ENCODE peak calls at places on chromosomes 2 and 18, in ten cellular contexts. One of them, this sample, is unnamed. For H3K27me3, the result is how much of the 10 kb centered on the place peaks cover.

GRCh38 chr18:27964811-27965210 is 212.1 kb downstream of the CDH2 start:
- DNase-seq in heart left ventricle: no peak
- DNase-seq in left ventricle myocardium inferior: no peak
- DNase-seq in left lung: no peak
- DNase-seq in HCT116: no peak
- DNase-seq in adrenal gland: no peak
- DNase-seq in colonic mucosa: no peak
- DNase-seq in lower lobe of right lung: no peak
- DNase-seq in mesendoderm: peak
- DNase-seq in heart right ventricle: no peak
- DNase-seq in this sample: no peak

GRCh38 chr2:130319536-130319935 is 23.2 kb upstream of the IMP4 start:
- DNase-seq in mesendoderm: no peak
- DNase-seq in left ventricle myocardium inferior: no peak
- DNase-seq in heart right ventricle: no peak
- DNase-seq in colonic mucosa: no peak
- DNase-seq in adrenal gland: no peak
- DNase-seq in left lung: no peak
- DNase-seq in HCT116: no peak
- DNase-seq in lower lobe of right lung: no peak
- DNase-seq in heart left ventricle: no peak
- DNase-seq in this sample: no peak

GRCh38 chr2:24824966-24825882 is 32.0 kb downstream of the CENPO start:
- DNase-seq in colonic mucosa: peak
- DNase-seq in left ventricle myocardium inferior: no peak
- DNase-seq in heart right ventricle: no peak
- DNase-seq in left lung: no peak
- DNase-seq in mesendoderm: peak
- DNase-seq in heart left ventricle: no peak
- DNase-seq in lower lobe of right lung: no peak
- DNase-seq in HCT116: peak
- DNase-seq in adrenal gland: peak
- DNase-seq in this sample: peak

GRCh38 chr2:72415256-72415655 is 267.6 kb upstream of the CYP26B1 start:
- DNase-seq in left lung: no peak
- DNase-seq in HCT116: no peak
- DNase-seq in heart left ventricle: no peak
- DNase-seq in mesendoderm: no peak
- DNase-seq in adrenal gland: no peak
- DNase-seq in colonic mucosa: no peak
- DNase-seq in lower lobe of right lung: no peak
- DNase-seq in heart right ventricle: no peak
- DNase-seq in left ventricle myocardium inferior: no peak
- DNase-seq in this sample: no peak

GRCh38 chr2:166193446-166193845 is 65.6 kb upstream of the SCN1A start:
- DNase-seq in left lung: no peak
- DNase-seq in adrenal gland: no peak
- DNase-seq in heart right ventricle: no peak
- DNase-seq in heart left ventricle: no peak
- DNase-seq in HCT116: no peak
- DNase-seq in colonic mucosa: no peak
- DNase-seq in left ventricle myocardium inferior: no peak
- DNase-seq in mesendoderm: no peak
- DNase-seq in lower lobe of right lung: no peak
- DNase-seq in this sample: no peak

GRCh38 chr2:10433948-10434884 is 13.9 kb downstream of the ODC1 start:
- DNase-seq in lower lobe of right lung: no peak
- DNase-seq in HCT116: no peak
- DNase-seq in left ventricle myocardium inferior: no peak
- DNase-seq in adrenal gland: no peak
- DNase-seq in heart right ventricle: no peak
- DNase-seq in colonic mucosa: no peak
- DNase-seq in left lung: no peak
- DNase-seq in mesendoderm: peak
- DNase-seq in heart left ventricle: no peak
- DNase-seq in this sample: no peak

GRCh38 chr18:42758851-42759250 is 356.6 kb downstream of the RIT2 start:
- DNase-seq in mesendoderm: no peak
- DNase-seq in heart right ventricle: no peak
- DNase-seq in colonic mucosa: no peak
- DNase-seq in heart left ventricle: no peak
- DNase-seq in left ventricle myocardium inferior: no peak
- DNase-seq in lower lobe of right lung: no peak
- DNase-seq in adrenal gland: no peak
- DNase-seq in HCT116: no peak
- DNase-seq in left lung: no peak
- DNase-seq in this sample: no peak

GRCh38 chr18:6414118-6414722 is 491 bp downstream of the L3MBTL4 start:
- DNase-seq in lower lobe of right lung: peak
- DNase-seq in HCT116: no peak
- DNase-seq in adrenal gland: peak
- DNase-seq in mesendoderm: peak
- DNase-seq in heart left ventricle: peak
- DNase-seq in heart right ventricle: peak
- DNase-seq in colonic mucosa: peak
- DNase-seq in left ventricle myocardium inferior: peak
- DNase-seq in left lung: peak
- DNase-seq in this sample: peak

GRCh38 chr2:42810126-42810970 is 18.0 kb upstream of the HAAO start:
- DNase-seq in heart left ventricle: peak
- DNase-seq in mesendoderm: peak
- DNase-seq in adrenal gland: peak
- DNase-seq in HCT116: peak
- DNase-seq in heart right ventricle: peak
- DNase-seq in colonic mucosa: peak
- DNase-seq in left ventricle myocardium inferior: peak
- DNase-seq in left lung: peak
- DNase-seq in lower lobe of right lung: peak
- DNase-seq in this sample: peak

GRCh38 chr2:24730481-24730880 is 62.7 kb downstream of the PTRHD1 start:
- DNase-seq in adrenal gland: no peak
- DNase-seq in lower lobe of right lung: no peak
- DNase-seq in left lung: no peak
- DNase-seq in heart right ventricle: no peak
- DNase-seq in colonic mucosa: no peak
- DNase-seq in HCT116: no peak
- DNase-seq in left ventricle myocardium inferior: no peak
- DNase-seq in mesendoderm: no peak
- DNase-seq in heart left ventricle: no peak
- DNase-seq in this sample: no peak

GRCh38 chr2:18282026-18282425 is 278.4 kb downstream of the RDH14 start:
- DNase-seq in lower lobe of right lung: no peak
- DNase-seq in mesendoderm: peak
- DNase-seq in HCT116: no peak
- DNase-seq in heart left ventricle: no peak
- DNase-seq in colonic mucosa: no peak
- DNase-seq in left ventricle myocardium inferior: no peak
- DNase-seq in heart right ventricle: no peak
- DNase-seq in left lung: no peak
- DNase-seq in adrenal gland: no peak
- DNase-seq in this sample: no peak

GRCh38 chr2:18286897-18287296 is 273.6 kb downstream of the RDH14 start:
- DNase-seq in lower lobe of right lung: no peak
- DNase-seq in HCT116: no peak
- DNase-seq in heart right ventricle: no peak
- DNase-seq in colonic mucosa: no peak
- DNase-seq in adrenal gland: no peak
- DNase-seq in left ventricle myocardium inferior: no peak
- DNase-seq in left lung: no peak
- DNase-seq in heart left ventricle: no peak
- DNase-seq in mesendoderm: no peak
- DNase-seq in this sample: no peak

DNA sequence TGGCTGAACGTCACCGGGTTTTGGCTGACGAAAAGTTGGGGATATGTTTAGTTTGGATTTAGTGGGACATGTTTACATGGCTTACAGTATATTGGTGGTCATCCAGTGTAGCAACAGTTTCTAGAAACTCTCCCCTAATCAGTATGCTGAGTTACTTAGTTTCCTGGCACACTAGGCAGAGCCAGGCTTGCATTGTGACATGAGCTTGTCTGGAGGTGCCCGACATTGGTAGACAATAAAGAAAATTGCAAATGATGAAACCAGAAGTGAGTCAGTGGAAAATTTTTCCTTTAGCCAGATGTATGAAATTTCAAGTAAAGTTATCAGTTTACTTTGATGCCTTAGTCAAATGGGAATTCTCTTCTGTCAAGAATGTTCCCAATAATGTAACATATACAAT is 276.1 kb downstream of the RDH14 start:
- DNase-seq in heart right ventricle: no peak
- DNase-seq in left ventricle myocardium inferior: no peak
- DNase-seq in lower lobe of right lung: no peak
- DNase-seq in adrenal gland: no peak
- DNase-seq in mesendoderm: no peak
- DNase-seq in HCT116: no peak
- DNase-seq in heart left ventricle: no peak
- DNase-seq in colonic mucosa: no peak
- DNase-seq in left lung: no peak
- DNase-seq in this sample: no peak
- H3K4me3 ChIP-seq in heart right ventricle: no peak
- H3K4me3 ChIP-seq in left ventricle myocardium inferior: no peak
- H3K4me3 ChIP-seq in lower lobe of right lung: no peak
- H3K4me3 ChIP-seq in adrenal gland: no peak
- H3K4me3 ChIP-seq in mesendoderm: no peak
- H3K4me3 ChIP-seq in HCT116: no peak
- H3K4me3 ChIP-seq in heart left ventricle: no peak
- H3K4me3 ChIP-seq in colonic mucosa: no peak
- H3K4me3 ChIP-seq in left lung: no peak
- H3K4me3 ChIP-seq in this sample: no peak

GRCh38 chr2:111042261-111042660 is 78.5 kb upstream of the BCL2L11 start:
- DNase-seq in adrenal gland: no peak
- DNase-seq in mesendoderm: no peak
- DNase-seq in colonic mucosa: peak
- DNase-seq in left ventricle myocardium inferior: no peak
- DNase-seq in left lung: no peak
- DNase-seq in heart left ventricle: no peak
- DNase-seq in lower lobe of right lung: no peak
- DNase-seq in HCT116: no peak
- DNase-seq in heart right ventricle: no peak
- DNase-seq in this sample: no peak

GRCh38 chr2:111039984-111040383 is 80.7 kb upstream of the BCL2L11 start:
- DNase-seq in heart left ventricle: no peak
- DNase-seq in left lung: no peak
- DNase-seq in colonic mucosa: peak
- DNase-seq in lower lobe of right lung: no peak
- DNase-seq in heart right ventricle: no peak
- DNase-seq in mesendoderm: no peak
- DNase-seq in HCT116: no peak
- DNase-seq in adrenal gland: no peak
- DNase-seq in left ventricle myocardium inferior: no peak
- DNase-seq in this sample: peak

GRCh38 chr2:111044066-111044465 is 76.6 kb upstream of the BCL2L11 start:
- DNase-seq in left ventricle myocardium inferior: no peak
- DNase-seq in colonic mucosa: peak
- DNase-seq in adrenal gland: no peak
- DNase-seq in heart left ventricle: no peak
- DNase-seq in left lung: no peak
- DNase-seq in HCT116: no peak
- DNase-seq in mesendoderm: no peak
- DNase-seq in lower lobe of right lung: no peak
- DNase-seq in heart right ventricle: no peak
- DNase-seq in this sample: no peak

GRCh38 chr2:111042772-111043771 is 77.6 kb upstream of the BCL2L11 start:
- DNase-seq in heart left ventricle: no peak
- DNase-seq in mesendoderm: no peak
- DNase-seq in left lung: no peak
- DNase-seq in heart right ventricle: no peak
- DNase-seq in HCT116: no peak
- DNase-seq in left ventricle myocardium inferior: no peak
- DNase-seq in lower lobe of right lung: no peak
- DNase-seq in adrenal gland: no peak
- DNase-seq in colonic mucosa: peak
- DNase-seq in this sample: no peak

GRCh38 chr2:111041398-111042202 is 79.1 kb upstream of the BCL2L11 start:
- DNase-seq in HCT116: no peak
- DNase-seq in heart right ventricle: no peak
- DNase-seq in left ventricle myocardium inferior: no peak
- DNase-seq in lower lobe of right lung: no peak
- DNase-seq in heart left ventricle: no peak
- DNase-seq in left lung: no peak
- DNase-seq in colonic mucosa: peak
- DNase-seq in mesendoderm: no peak
- DNase-seq in adrenal gland: no peak
- DNase-seq in this sample: no peak
- H3K27me3 ChIP-seq in HCT116: under half
- H3K27me3 ChIP-seq in heart right ventricle: under half
- H3K27me3 ChIP-seq in left ventricle myocardium inferior: under half
- H3K27me3 ChIP-seq in lower lobe of right lung: under half
- H3K27me3 ChIP-seq in heart left ventricle: under half
- H3K27me3 ChIP-seq in left lung: under half
- H3K27me3 ChIP-seq in colonic mucosa: under half
- H3K27me3 ChIP-seq in mesendoderm: under half
- H3K27me3 ChIP-seq in adrenal gland: under half
- H3K27me3 ChIP-seq in this sample: under half

DNA sequence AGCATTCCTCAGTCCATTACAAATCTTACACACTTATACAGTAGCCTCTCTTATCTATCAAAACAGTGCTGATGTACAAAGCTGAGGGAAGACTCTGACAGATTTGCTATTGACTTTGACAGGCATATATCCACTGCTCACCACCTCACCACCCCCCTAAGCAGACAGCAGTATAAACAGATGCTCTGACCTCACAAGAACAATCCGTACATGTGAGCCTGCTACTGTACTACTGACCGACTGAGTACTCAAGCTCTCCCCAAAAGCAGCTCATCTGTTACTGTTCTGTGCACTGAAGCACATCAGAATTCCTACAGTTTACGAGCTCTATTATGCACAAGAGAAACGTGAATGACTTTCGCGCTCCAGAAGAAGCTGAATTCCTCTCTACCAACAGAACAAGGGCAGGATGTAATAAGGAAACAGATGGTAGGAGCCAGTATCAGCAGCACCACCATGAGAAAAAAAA is 95.6 kb upstream of the PDE1A start:
- DNase-seq in left lung: no peak
- DNase-seq in adrenal gland: no peak
- DNase-seq in mesendoderm: no peak
- DNase-seq in lower lobe of right lung: no peak
- DNase-seq in heart right ventricle: no peak
- DNase-seq in colonic mucosa: no peak
- DNase-seq in heart left ventricle: no peak
- DNase-seq in left ventricle myocardium inferior: no peak
- DNase-seq in HCT116: no peak
- DNase-seq in this sample: no peak
- H3K4me3 ChIP-seq in left lung: no peak
- H3K4me3 ChIP-seq in adrenal gland: no peak
- H3K4me3 ChIP-seq in mesendoderm: no peak
- H3K4me3 ChIP-seq in lower lobe of right lung: no peak
- H3K4me3 ChIP-seq in heart right ventricle: peak
- H3K4me3 ChIP-seq in colonic mucosa: no peak
- H3K4me3 ChIP-seq in heart left ventricle: peak
- H3K4me3 ChIP-seq in left ventricle myocardium inferior: peak
- H3K4me3 ChIP-seq in HCT116: no peak
- H3K4me3 ChIP-seq in this sample: no peak

DNA sequence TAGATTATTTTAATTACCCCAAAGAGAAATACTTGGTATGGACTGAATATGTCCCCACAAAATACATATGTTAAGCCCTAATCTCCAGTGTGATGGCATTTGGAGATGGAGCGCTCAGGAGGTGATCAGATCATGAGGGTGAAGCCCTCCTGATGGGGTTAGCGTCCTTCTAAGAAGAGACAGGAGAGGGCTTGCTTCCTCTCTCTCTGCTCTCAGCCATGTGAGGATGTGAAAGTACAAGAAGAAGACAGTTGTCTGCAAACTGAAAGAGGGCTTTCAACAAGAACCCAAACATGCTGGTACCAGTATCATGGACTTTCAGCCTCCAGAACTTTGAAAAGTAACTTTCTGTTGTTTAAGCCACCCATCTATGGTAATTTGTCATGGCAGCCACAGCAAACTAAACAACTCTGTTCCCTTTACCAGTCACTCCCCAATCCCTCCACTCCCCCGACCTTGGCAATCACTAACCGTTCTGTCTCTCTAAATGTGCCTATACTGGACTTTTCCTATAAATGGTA is 47.4 kb downstream of the CACNB4 start:
- DNase-seq in HCT116: no peak
- DNase-seq in left ventricle myocardium inferior: no peak
- DNase-seq in adrenal gland: no peak
- DNase-seq in heart left ventricle: no peak
- DNase-seq in heart right ventricle: no peak
- DNase-seq in mesendoderm: no peak
- DNase-seq in colonic mucosa: no peak
- DNase-seq in lower lobe of right lung: no peak
- DNase-seq in left lung: no peak
- DNase-seq in this sample: no peak
- H3K27me3 ChIP-seq in HCT116: under half
- H3K27me3 ChIP-seq in left ventricle myocardium inferior: under half
- H3K27me3 ChIP-seq in adrenal gland: under half
- H3K27me3 ChIP-seq in heart left ventricle: under half
- H3K27me3 ChIP-seq in heart right ventricle: under half
- H3K27me3 ChIP-seq in mesendoderm: under half
- H3K27me3 ChIP-seq in colonic mucosa: under half
- H3K27me3 ChIP-seq in lower lobe of right lung: under half
- H3K27me3 ChIP-seq in left lung: under half
- H3K27me3 ChIP-seq in this sample: under half